ENCODE peak calls at places on chromosomes 7 and 10, in nine cellular contexts. One of them, this sample, is unnamed.

GRCh38 chr10:49749144-49749543 is 13.0 kb downstream of the OGDHL start:
- DNase-seq in adrenal gland: no peak
- DNase-seq in right lobe of liver: no peak
- DNase-seq in K562: no peak
- DNase-seq in PC-9: no peak
- DNase-seq in CD8-positive, alpha-beta T cell: no peak
- DNase-seq in esophagus muscularis mucosa: peak; percentile 79
- DNase-seq in transverse colon: no peak
- DNase-seq in left ventricle myocardium inferior: no peak
- DNase-seq in this sample: peak; percentile 22

GRCh38 chr7:117493460-117493859 is 13.6 kb downstream of the CFTR start:
- DNase-seq in adrenal gland: no peak
- DNase-seq in right lobe of liver: no peak
- DNase-seq in K562: no peak
- DNase-seq in PC-9: no peak
- DNase-seq in CD8-positive, alpha-beta T cell: no peak
- DNase-seq in esophagus muscularis mucosa: no peak
- DNase-seq in transverse colon: no peak
- DNase-seq in left ventricle myocardium inferior: no peak
- DNase-seq in this sample: no peak

GRCh38 chr10:124992462-124993344 is 50.8 kb downstream of the ZRANB1 start:
- DNase-seq in adrenal gland: peak; percentile 86
- DNase-seq in right lobe of liver: peak; percentile 72
- DNase-seq in K562: no peak
- DNase-seq in PC-9: peak; percentile 26
- DNase-seq in CD8-positive, alpha-beta T cell: no peak
- DNase-seq in esophagus muscularis mucosa: peak; percentile 94
- DNase-seq in transverse colon: peak; percentile 54
- DNase-seq in left ventricle myocardium inferior: peak; percentile 45
- DNase-seq in this sample: no peak

GRCh38 chr10:111677747-111678146 is 505.8 kb downstream of the GPAM start:
- DNase-seq in adrenal gland: no peak
- DNase-seq in right lobe of liver: no peak
- DNase-seq in K562: no peak
- DNase-seq in PC-9: no peak
- DNase-seq in CD8-positive, alpha-beta T cell: no peak
- DNase-seq in esophagus muscularis mucosa: no peak
- DNase-seq in transverse colon: no peak
- DNase-seq in left ventricle myocardium inferior: no peak
- DNase-seq in this sample: no peak

GRCh38 chr10:3623746-3624145 is 161.3 kb downstream of the KLF6 start:
- DNase-seq in adrenal gland: no peak
- DNase-seq in right lobe of liver: no peak
- DNase-seq in K562: no peak
- DNase-seq in PC-9: peak; percentile 55
- DNase-seq in CD8-positive, alpha-beta T cell: no peak
- DNase-seq in esophagus muscularis mucosa: no peak
- DNase-seq in transverse colon: no peak
- DNase-seq in left ventricle myocardium inferior: no peak
- DNase-seq in this sample: no peak

GRCh38 chr7:132321387-132321786 is 254.9 kb downstream of the PLXNA4 start:
- DNase-seq in adrenal gland: no peak
- DNase-seq in right lobe of liver: no peak
- DNase-seq in K562: no peak
- DNase-seq in PC-9: no peak
- DNase-seq in CD8-positive, alpha-beta T cell: no peak
- DNase-seq in esophagus muscularis mucosa: no peak
- DNase-seq in transverse colon: no peak
- DNase-seq in left ventricle myocardium inferior: no peak
- DNase-seq in this sample: peak; percentile 8

GRCh38 chr10:86693721-86694369 is 25.5 kb downstream of the LDB3 start:
- DNase-seq in adrenal gland: no peak
- DNase-seq in right lobe of liver: no peak
- DNase-seq in K562: peak; percentile 63
- DNase-seq in PC-9: no peak
- DNase-seq in CD8-positive, alpha-beta T cell: peak; percentile 41
- DNase-seq in esophagus muscularis mucosa: no peak
- DNase-seq in transverse colon: peak; percentile 51
- DNase-seq in left ventricle myocardium inferior: no peak
- DNase-seq in this sample: no peak

GRCh38 chr10:113663142-113663541 is 699 bp downstream of the NRAP start:
- DNase-seq in adrenal gland: no peak
- DNase-seq in right lobe of liver: no peak
- DNase-seq in K562: no peak
- DNase-seq in PC-9: no peak
- DNase-seq in CD8-positive, alpha-beta T cell: no peak
- DNase-seq in esophagus muscularis mucosa: no peak
- DNase-seq in transverse colon: no peak
- DNase-seq in left ventricle myocardium inferior: no peak
- DNase-seq in this sample: no peak

GRCh38 chr7:51949726-51950644 is 633.4 kb upstream of the COBL start:
- DNase-seq in adrenal gland: no peak
- DNase-seq in right lobe of liver: no peak
- DNase-seq in K562: no peak
- DNase-seq in PC-9: no peak
- DNase-seq in CD8-positive, alpha-beta T cell: no peak
- DNase-seq in esophagus muscularis mucosa: no peak
- DNase-seq in transverse colon: no peak
- DNase-seq in left ventricle myocardium inferior: no peak
- DNase-seq in this sample: no peak

GRCh38 chr7:88217675-88218427 is 2.0 kb downstream of the SRI start:
- DNase-seq in adrenal gland: no peak
- DNase-seq in right lobe of liver: no peak
- DNase-seq in K562: peak; percentile 29
- DNase-seq in PC-9: peak; percentile 19
- DNase-seq in CD8-positive, alpha-beta T cell: no peak
- DNase-seq in esophagus muscularis mucosa: no peak
- DNase-seq in transverse colon: no peak
- DNase-seq in left ventricle myocardium inferior: no peak
- DNase-seq in this sample: no peak

GRCh38 chr7:7100432-7100849 is 81.9 kb upstream of the C1GALT1 start:
- DNase-seq in adrenal gland: no peak
- DNase-seq in right lobe of liver: no peak
- DNase-seq in K562: peak; percentile 91
- DNase-seq in PC-9: no peak
- DNase-seq in CD8-positive, alpha-beta T cell: no peak
- DNase-seq in esophagus muscularis mucosa: no peak
- DNase-seq in transverse colon: no peak
- DNase-seq in left ventricle myocardium inferior: no peak
- DNase-seq in this sample: no peak

GRCh38 chr10:31744025-31744424 is 184.6 kb downstream of the ARHGAP12 start:
- DNase-seq in adrenal gland: no peak
- DNase-seq in right lobe of liver: no peak
- DNase-seq in K562: no peak
- DNase-seq in PC-9: no peak
- DNase-seq in CD8-positive, alpha-beta T cell: no peak
- DNase-seq in esophagus muscularis mucosa: no peak
- DNase-seq in transverse colon: no peak
- DNase-seq in left ventricle myocardium inferior: no peak
- DNase-seq in this sample: no peak

GRCh38 chr10:122458693-122459092 is 2.7 kb upstream of the HTRA1 start:
- DNase-seq in adrenal gland: no peak
- DNase-seq in right lobe of liver: no peak
- DNase-seq in K562: no peak
- DNase-seq in PC-9: no peak
- DNase-seq in CD8-positive, alpha-beta T cell: no peak
- DNase-seq in esophagus muscularis mucosa: peak; percentile 84
- DNase-seq in transverse colon: no peak
- DNase-seq in left ventricle myocardium inferior: no peak
- DNase-seq in this sample: no peak

GRCh38 chr10:89303161-89303560 is 1.3 kb downstream of the IFIT2 start:
- DNase-seq in adrenal gland: no peak
- DNase-seq in right lobe of liver: no peak
- DNase-seq in K562: no peak
- DNase-seq in PC-9: no peak
- DNase-seq in CD8-positive, alpha-beta T cell: no peak
- DNase-seq in esophagus muscularis mucosa: no peak
- DNase-seq in transverse colon: no peak
- DNase-seq in left ventricle myocardium inferior: no peak
- DNase-seq in this sample: no peak

DNA sequence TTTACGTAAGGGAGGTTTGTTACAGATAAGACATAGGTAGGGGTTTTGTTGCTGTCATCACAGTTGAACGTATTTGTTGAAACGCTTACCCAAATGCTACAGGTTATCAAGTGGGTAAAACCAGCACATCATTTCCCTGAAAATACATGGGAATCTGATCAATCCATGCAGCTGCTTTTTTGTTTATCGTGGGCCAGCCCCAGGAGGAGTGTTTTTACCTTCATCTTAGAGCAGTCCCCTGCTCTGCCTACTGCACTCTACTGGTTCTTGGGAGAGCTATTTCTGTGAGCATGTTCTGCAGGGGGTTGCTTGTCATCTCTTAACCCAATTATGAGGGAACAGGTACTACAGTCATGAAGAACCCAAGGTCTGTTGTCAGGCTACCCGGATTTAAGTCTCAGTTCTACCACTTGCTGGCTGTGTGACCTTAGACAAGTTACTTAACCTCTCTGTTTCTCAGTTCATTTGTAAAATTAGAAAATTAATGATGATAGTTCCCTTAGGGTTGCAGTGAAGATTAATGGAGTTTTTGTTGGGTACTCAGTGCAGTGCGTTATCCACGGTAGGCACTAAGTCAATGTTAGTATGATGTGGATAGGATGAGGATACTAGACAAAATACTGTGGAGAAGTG is 15.0 kb downstream of the MTURN start:
- DNase-seq in adrenal gland: no peak
- DNase-seq in right lobe of liver: no peak
- DNase-seq in K562: no peak
- DNase-seq in PC-9: no peak
- DNase-seq in CD8-positive, alpha-beta T cell: no peak
- DNase-seq in esophagus muscularis mucosa: no peak
- DNase-seq in transverse colon: no peak
- DNase-seq in left ventricle myocardium inferior: no peak
- DNase-seq in this sample: no peak
- H3K4me1 ChIP-seq in adrenal gland: no peaks in the 10 kb centered on the region
- H3K4me1 ChIP-seq in right lobe of liver: no peaks in the 10 kb centered on the region
- H3K4me1 ChIP-seq in K562: peaks cover 22% of the 10 kb centered on the region
- H3K4me1 ChIP-seq in PC-9: peaks cover 10% of the 10 kb centered on the region
- H3K4me1 ChIP-seq in CD8-positive, alpha-beta T cell: peaks cover 15% of the 10 kb centered on the region
- H3K4me1 ChIP-seq in esophagus muscularis mucosa: peaks cover 62% of the 10 kb centered on the region
- H3K4me1 ChIP-seq in transverse colon: no peaks in the 10 kb centered on the region
- H3K4me1 ChIP-seq in left ventricle myocardium inferior: peaks cover 29% of the 10 kb centered on the region
- H3K4me1 ChIP-seq in this sample: no peaks in the 10 kb centered on the region

GRCh38 chr7:83150310-83150709 is 12.4 kb downstream of the PCLO start:
- DNase-seq in adrenal gland: no peak
- DNase-seq in right lobe of liver: no peak
- DNase-seq in K562: no peak
- DNase-seq in PC-9: no peak
- DNase-seq in CD8-positive, alpha-beta T cell: no peak
- DNase-seq in esophagus muscularis mucosa: no peak
- DNase-seq in transverse colon: no peak
- DNase-seq in left ventricle myocardium inferior: no peak
- DNase-seq in this sample: no peak

GRCh38 chr7:83148776-83149175 is 13.9 kb downstream of the PCLO start:
- DNase-seq in adrenal gland: no peak
- DNase-seq in right lobe of liver: no peak
- DNase-seq in K562: no peak
- DNase-seq in PC-9: no peak
- DNase-seq in CD8-positive, alpha-beta T cell: no peak
- DNase-seq in esophagus muscularis mucosa: no peak
- DNase-seq in transverse colon: no peak
- DNase-seq in left ventricle myocardium inferior: no peak
- DNase-seq in this sample: no peak

GRCh38 chr7:83153419-83153818 is 9.3 kb downstream of the PCLO start:
- DNase-seq in adrenal gland: no peak
- DNase-seq in right lobe of liver: no peak
- DNase-seq in K562: no peak
- DNase-seq in PC-9: no peak
- DNase-seq in CD8-positive, alpha-beta T cell: no peak
- DNase-seq in esophagus muscularis mucosa: no peak
- DNase-seq in transverse colon: no peak
- DNase-seq in left ventricle myocardium inferior: no peak
- DNase-seq in this sample: no peak

GRCh38 chr7:83155407-83155806 is 7.3 kb downstream of the PCLO start:
- DNase-seq in adrenal gland: no peak
- DNase-seq in right lobe of liver: no peak
- DNase-seq in K562: no peak
- DNase-seq in PC-9: no peak
- DNase-seq in CD8-positive, alpha-beta T cell: no peak
- DNase-seq in esophagus muscularis mucosa: no peak
- DNase-seq in transverse colon: no peak
- DNase-seq in left ventricle myocardium inferior: no peak
- DNase-seq in this sample: no peak

DNA sequence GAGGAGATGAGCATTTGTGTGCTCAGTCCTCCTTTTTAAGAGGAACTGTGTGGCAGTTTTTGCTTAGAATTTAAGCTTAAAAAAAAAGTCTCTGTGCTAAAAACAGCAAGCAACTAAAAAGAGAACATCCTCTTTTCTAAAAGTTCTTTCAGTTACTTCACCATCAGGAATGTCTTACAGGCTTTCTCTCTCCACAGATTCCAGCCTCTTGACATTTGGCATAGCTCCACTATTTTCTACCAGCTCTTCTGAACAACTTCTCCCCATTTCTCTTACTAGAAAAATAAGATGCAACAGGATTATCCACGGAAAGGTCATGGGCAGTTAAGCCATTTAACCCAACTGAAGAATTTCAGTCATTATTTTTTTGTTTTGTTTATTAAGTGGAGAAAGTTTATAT is 13.2 kb downstream of the PCLO start:
- DNase-seq in adrenal gland: no peak
- DNase-seq in right lobe of liver: no peak
- DNase-seq in K562: no peak
- DNase-seq in PC-9: no peak
- DNase-seq in CD8-positive, alpha-beta T cell: no peak
- DNase-seq in esophagus muscularis mucosa: no peak
- DNase-seq in transverse colon: no peak
- DNase-seq in left ventricle myocardium inferior: no peak
- DNase-seq in this sample: no peak
- H3K36me3 ChIP-seq in adrenal gland: no peaks in the 10 kb centered on the region
- H3K36me3 ChIP-seq in right lobe of liver: no peaks in the 10 kb centered on the region
- H3K36me3 ChIP-seq in K562: no peaks in the 10 kb centered on the region
- H3K36me3 ChIP-seq in PC-9: no peaks in the 10 kb centered on the region
- H3K36me3 ChIP-seq in CD8-positive, alpha-beta T cell: no peaks in the 10 kb centered on the region
- H3K36me3 ChIP-seq in esophagus muscularis mucosa: no peaks in the 10 kb centered on the region
- H3K36me3 ChIP-seq in transverse colon: no peaks in the 10 kb centered on the region
- H3K36me3 ChIP-seq in left ventricle myocardium inferior: no peaks in the 10 kb centered on the region
- H3K36me3 ChIP-seq in this sample: no peaks in the 10 kb centered on the region

GRCh38 chr10:130933008-130933390 is 378.5 kb downstream of the TCERG1L start:
- DNase-seq in adrenal gland: no peak
- DNase-seq in right lobe of liver: no peak
- DNase-seq in K562: no peak
- DNase-seq in PC-9: no peak
- DNase-seq in CD8-positive, alpha-beta T cell: no peak
- DNase-seq in esophagus muscularis mucosa: no peak
- DNase-seq in transverse colon: no peak
- DNase-seq in left ventricle myocardium inferior: no peak
- DNase-seq in this sample: no peak
- H3K4me1 ChIP-seq in adrenal gland: peaks cover 23% of the 10 kb centered on the region
- H3K4me1 ChIP-seq in right lobe of liver: no peaks in the 10 kb centered on the region
- H3K4me1 ChIP-seq in K562: no peaks in the 10 kb centered on the region
- H3K4me1 ChIP-seq in PC-9: no peaks in the 10 kb centered on the region
- H3K4me1 ChIP-seq in CD8-positive, alpha-beta T cell: no peaks in the 10 kb centered on the region
- H3K4me1 ChIP-seq in esophagus muscularis mucosa: no peaks in the 10 kb centered on the region
- H3K4me1 ChIP-seq in transverse colon: no peaks in the 10 kb centered on the region
- H3K4me1 ChIP-seq in left ventricle myocardium inferior: peaks cover 11% of the 10 kb centered on the region
- H3K4me1 ChIP-seq in this sample: peaks cover 4% of the 10 kb centered on the region

DNA sequence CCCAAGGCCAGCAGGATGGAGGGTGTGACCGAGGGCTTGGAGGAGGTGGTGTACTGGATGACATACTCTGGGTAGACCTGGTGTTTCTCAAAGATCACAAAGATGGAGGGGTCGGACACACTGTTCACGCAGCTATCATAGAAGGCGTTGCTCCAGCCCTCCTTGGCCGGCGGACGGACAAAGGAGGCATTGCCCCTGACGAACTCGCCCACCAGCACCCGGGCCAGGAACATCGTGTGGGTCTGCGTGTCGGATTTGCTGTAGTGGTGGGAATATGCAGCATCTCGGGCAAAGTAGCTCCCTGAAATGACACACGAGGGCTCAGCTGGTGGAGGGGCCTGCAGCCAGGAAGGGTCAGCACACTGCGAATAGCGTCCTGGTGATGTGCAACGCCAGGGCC is 38.2 kb downstream of the PARP12 start:
- DNase-seq in adrenal gland: no peak
- DNase-seq in right lobe of liver: no peak
- DNase-seq in K562: no peak
- DNase-seq in PC-9: no peak
- DNase-seq in CD8-positive, alpha-beta T cell: no peak
- DNase-seq in esophagus muscularis mucosa: no peak
- DNase-seq in transverse colon: no peak
- DNase-seq in left ventricle myocardium inferior: no peak
- DNase-seq in this sample: no peak
- H3K36me3 ChIP-seq in adrenal gland: peaks cover 12% of the 10 kb centered on the region
- H3K36me3 ChIP-seq in right lobe of liver: peaks cover 10% of the 10 kb centered on the region
- H3K36me3 ChIP-seq in K562: peaks cover 10% of the 10 kb centered on the region
- H3K36me3 ChIP-seq in PC-9: no peaks in the 10 kb centered on the region
- H3K36me3 ChIP-seq in CD8-positive, alpha-beta T cell: peaks cover 45% of the 10 kb centered on the region
- H3K36me3 ChIP-seq in esophagus muscularis mucosa: peaks cover 14% of the 10 kb centered on the region
- H3K36me3 ChIP-seq in transverse colon: no peaks in the 10 kb centered on the region
- H3K36me3 ChIP-seq in left ventricle myocardium inferior: peaks cover 66% of the 10 kb centered on the region
- H3K36me3 ChIP-seq in this sample: no peaks in the 10 kb centered on the region

This sample was measured in Caco-2.